ENCODE peak calls at places on chromosome 5, in four cellular contexts. J is stimulated activated CD8-positive, alpha-beta memory T cell treated with anti-CD3 and anti-CD28 coated beads, Interleukin-15, amount 100 ng/mL, for 1 hour; Q is activated CD4-positive, alpha-beta T cell treated with anti-CD3 and anti-CD28 coated beads, Interleukin-2, amount 50 U/mL, for 1 hour; B is neural crest cell. H is an unnamed sample.

GRCh38 chr5:141835928-141836667 is 42.1 kb downstream of the PCDH1 start:
- DNase-seq in J (no peak), Q (no peak), B (no peak), H (no peak)

GRCh38 chr5:159262472-159262858 is 625 bp upstream of the UBLCP1 start:
- DNase-seq in J (no peak), Q (no peak), B (no peak), H (no peak)

GRCh38 chr5:164094321-164094720 is 588.9 kb downstream of the MAT2B start:
- DNase-seq in J (no peak), Q (no peak), B (no peak), H (no peak)

GRCh38 chr5:142059304-142059940 is 46.6 kb upstream of the GNPDA1 start:
- DNase-seq in J (no peak), Q (no peak), B (no peak), H (no peak)

GRCh38 chr5:73692166-73692640 is 66.2 kb downstream of the ARHGEF28 start:
- DNase-seq in J (no peak), Q (no peak), B (no peak), H (no peak)

GRCh38 chr5:23648656-23649055 is 141.2 kb downstream of the PRDM9 start:
- DNase-seq in J (no peak), Q (no peak), B (no peak), H (no peak)

GRCh38 chr5:28499764-28500290 is 1461.4 kb upstream of the CDH9 start:
- DNase-seq in J (no peak), Q (no peak), B (no peak), H (no peak)

GRCh38 chr5:40224421-40224820 is 455.3 kb upstream of the PTGER4 start:
- DNase-seq in J (no peak), Q (no peak), B (no peak), H (no peak)

GRCh38 chr5:38780950-38781349 is 64.9 kb upstream of the OSMR start:
- DNase-seq in J (no peak), Q (no peak), B (no peak), H (no peak)

GRCh38 chr5:27472000-27472763 is 433.8 kb upstream of the CDH9 start:
- DNase-seq in J (no peak), Q (no peak), B (peak), H (no peak)

GRCh38 chr5:43627028-43627427 is 24.0 kb downstream of the NNT start:
- DNase-seq in J (no peak), Q (no peak), B (peak), H (no peak)

GRCh38 chr5:172007153-172007794 is 836 bp upstream of the FBXW11 start:
- DNase-seq in J (no peak), Q (no peak), B (no peak), H (no peak)

GRCh38 chr5:159917919-159918487 is 1.7 kb downstream of the ADRA1B start:
- DNase-seq in J (no peak), Q (no peak), B (no peak), H (no peak)

GRCh38 chr5:148734518-148734917 is 80.2 kb upstream of the HTR4 start:
- DNase-seq in J (no peak), Q (no peak), B (no peak), H (no peak)

GRCh38 chr5:137486707-137487106 is 12.4 kb downstream of the SPOCK1 start:
- DNase-seq in J (no peak), Q (no peak), B (no peak), H (no peak)

GRCh38 chr5:129067745-129068144 is 26.8 kb upstream of the ISOC1 start:
- DNase-seq in J (no peak), Q (no peak), B (no peak), H (no peak)

GRCh38 chr5:153555420-153556114 is 65.1 kb downstream of the GRIA1 start:
- DNase-seq in J (no peak), Q (no peak), B (no peak), H (no peak)

GRCh38 chr5:138722518-138722917 is 30.7 kb upstream of the CTNNA1 start:
- DNase-seq in J (no peak), Q (no peak), B (no peak), H (no peak)

GRCh38 chr5:53027913-53028312 is 38.8 kb downstream of the ITGA2 start:
- DNase-seq in J (no peak), Q (no peak), B (no peak), H (no peak)

GRCh38 chr5:176132471-176133288 is 105.5 kb upstream of the SIMC1 start:
- DNase-seq in J (no peak), Q (no peak), B (no peak), H (no peak)

GRCh38 chr5:158538506-158539074 is 561.1 kb downstream of the EBF1 start:
- DNase-seq in J (no peak), Q (no peak), B (no peak), H (no peak)